ENCODE peak calls at places on chromosomes 13 and 19, in five cellular contexts. One of them, this sample, is unnamed.

GRCh38 chr13:31131470-31131961 is 30.2 kb downstream of the HSPH1 start:
- DNase-seq in IMR-90: no peak
- DNase-seq in A549: no peak
- DNase-seq in K562: no peak
- DNase-seq in GM12878: no peak
- DNase-seq in this sample: no peak

GRCh38 chr13:105991622-105992254 is 543.7 kb downstream of the EFNB2 start:
- DNase-seq in IMR-90: peak
- DNase-seq in A549: no peak
- DNase-seq in K562: no peak
- DNase-seq in GM12878: no peak
- DNase-seq in this sample: no peak

GRCh38 chr19:44764975-44765948 is 12.4 kb upstream of the CBLC start:
- DNase-seq in IMR-90: no peak
- DNase-seq in A549: no peak
- DNase-seq in K562: no peak
- DNase-seq in GM12878: no peak
- DNase-seq in this sample: no peak

GRCh38 chr13:84686973-84687372 is 804.7 kb upstream of the SLITRK1 start:
- DNase-seq in IMR-90: no peak
- DNase-seq in A549: no peak
- DNase-seq in K562: no peak
- DNase-seq in GM12878: no peak
- DNase-seq in this sample: no peak

GRCh38 chr19:3479177-3479818 is 1.0 kb downstream of the SMIM24 start:
- DNase-seq in IMR-90: no peak
- DNase-seq in A549: no peak
- DNase-seq in K562: peak
- DNase-seq in GM12878: no peak
- DNase-seq in this sample: peak

GRCh38 chr19:54179921-54180452 is 7.0 kb upstream of the TMC4 start:
- DNase-seq in IMR-90: peak
- DNase-seq in A549: no peak
- DNase-seq in K562: peak
- DNase-seq in GM12878: no peak
- DNase-seq in this sample: peak

GRCh38 chr19:17326595-17326966 is 8.1 kb downstream of the ANO8 start:
- DNase-seq in IMR-90: no peak
- DNase-seq in A549: no peak
- DNase-seq in K562: no peak
- DNase-seq in GM12878: no peak
- DNase-seq in this sample: no peak

GRCh38 chr13:112807653-112808376 is 118.0 kb downstream of the ATP11A start:
- DNase-seq in IMR-90: no peak
- DNase-seq in A549: no peak
- DNase-seq in K562: no peak
- DNase-seq in GM12878: no peak
- DNase-seq in this sample: no peak

GRCh38 chr13:86591862-86592261 is 792.6 kb upstream of the SLITRK6 start:
- DNase-seq in IMR-90: peak
- DNase-seq in A549: no peak
- DNase-seq in K562: no peak
- DNase-seq in GM12878: no peak
- DNase-seq in this sample: no peak

GRCh38 chr13:75549262-75550158 is at the start of gene UCHL3:
- DNase-seq in IMR-90: peak
- DNase-seq in A549: peak
- DNase-seq in K562: peak
- DNase-seq in GM12878: peak
- DNase-seq in this sample: peak

GRCh38 chr13:113856716-113857065 is 7.2 kb downstream of the GAS6 start:
- DNase-seq in IMR-90: peak
- DNase-seq in A549: no peak
- DNase-seq in K562: no peak
- DNase-seq in GM12878: no peak
- DNase-seq in this sample: no peak

GRCh38 chr13:107842562-107843180 is 372.7 kb downstream of the LIG4 start:
- DNase-seq in IMR-90: peak
- DNase-seq in A549: no peak
- DNase-seq in K562: no peak
- DNase-seq in GM12878: no peak
- DNase-seq in this sample: no peak

GRCh38 chr19:6239401-6239844 is 40.4 kb downstream of the MLLT1 start:
- DNase-seq in IMR-90: peak
- DNase-seq in A549: no peak
- DNase-seq in K562: peak
- DNase-seq in GM12878: no peak
- DNase-seq in this sample: peak

GRCh38 chr13:100514788-100515409 is 73.7 kb downstream of the GGACT start:
- DNase-seq in IMR-90: peak
- DNase-seq in A549: peak
- DNase-seq in K562: peak
- DNase-seq in GM12878: peak
- DNase-seq in this sample: peak

GRCh38 chr13:72657379-72657778 is 70.0 kb downstream of the MZT1 start:
- DNase-seq in IMR-90: no peak
- DNase-seq in A549: no peak
- DNase-seq in K562: no peak
- DNase-seq in GM12878: no peak
- DNase-seq in this sample: no peak

GRCh38 chr13:21567714-21568113 is 36.3 kb downstream of the MICU2 start:
- DNase-seq in IMR-90: peak
- DNase-seq in A549: no peak
- DNase-seq in K562: peak
- DNase-seq in GM12878: no peak
- DNase-seq in this sample: no peak

GRCh38 chr19:17125728-17126677 is 50.4 kb downstream of the MYO9B start:
- DNase-seq in IMR-90: peak
- DNase-seq in A549: no peak
- DNase-seq in K562: no peak
- DNase-seq in GM12878: peak
- DNase-seq in this sample: peak

GRCh38 chr13:26246154-26246553 is 7.8 kb upstream of the CDK8 start:
- DNase-seq in IMR-90: peak
- DNase-seq in A549: no peak
- DNase-seq in K562: no peak
- DNase-seq in GM12878: no peak
- DNase-seq in this sample: no peak

GRCh38 chr19:51018745-51019543 is 565 bp downstream of the KLK10 start:
- DNase-seq in IMR-90: no peak
- DNase-seq in A549: no peak
- DNase-seq in K562: no peak
- DNase-seq in GM12878: no peak
- DNase-seq in this sample: no peak

GRCh38 chr13:28220166-28220565 is 81.8 kb downstream of the PAN3 start:
- DNase-seq in IMR-90: peak
- DNase-seq in A549: no peak
- DNase-seq in K562: no peak
- DNase-seq in GM12878: no peak
- DNase-seq in this sample: no peak

GRCh38 chr19:8610041-8610927 is at the start of gene ADAMTS10:
- DNase-seq in IMR-90: peak
- DNase-seq in A549: no peak
- DNase-seq in K562: peak
- DNase-seq in GM12878: no peak
- DNase-seq in this sample: peak

GRCh38 chr19:36151144-36152051 is 849 bp downstream of the COX7A1 start:
- DNase-seq in IMR-90: no peak
- DNase-seq in A549: no peak
- DNase-seq in K562: no peak
- DNase-seq in GM12878: no peak
- DNase-seq in this sample: no peak

GRCh38 chr13:101434486-101434885 is 18.0 kb upstream of the ITGBL1 start:
- DNase-seq in IMR-90: no peak
- DNase-seq in A549: no peak
- DNase-seq in K562: no peak
- DNase-seq in GM12878: no peak
- DNase-seq in this sample: no peak

GRCh38 chr13:66154981-66155380 is 1075.2 kb downstream of the PCDH9 start:
- DNase-seq in IMR-90: peak
- DNase-seq in A549: no peak
- DNase-seq in K562: no peak
- DNase-seq in GM12878: no peak
- DNase-seq in this sample: no peak

GRCh38 chr19:56661248-56661647 is 10.3 kb downstream of the ZNF835 start:
- DNase-seq in IMR-90: no peak
- DNase-seq in A549: no peak
- DNase-seq in K562: no peak
- DNase-seq in GM12878: no peak
- DNase-seq in this sample: no peak

GRCh38 chr19:16619456-16619855 is 8.5 kb downstream of the MED26 start:
- DNase-seq in IMR-90: no peak
- DNase-seq in A549: no peak
- DNase-seq in K562: no peak
- DNase-seq in GM12878: no peak
- DNase-seq in this sample: no peak

GRCh38 chr13:41675306-41675705 is 218.0 kb downstream of the RGCC start:
- DNase-seq in IMR-90: no peak
- DNase-seq in A549: no peak
- DNase-seq in K562: no peak
- DNase-seq in GM12878: no peak
- DNase-seq in this sample: no peak

GRCh38 chr13:32824671-32825070 is 191.6 kb upstream of the KL start:
- DNase-seq in IMR-90: peak
- DNase-seq in A549: peak
- DNase-seq in K562: no peak
- DNase-seq in GM12878: no peak
- DNase-seq in this sample: no peak

GRCh38 chr13:60369242-60369641 is 27.8 kb upstream of the TDRD3 start:
- DNase-seq in IMR-90: peak
- DNase-seq in A549: peak
- DNase-seq in K562: no peak
- DNase-seq in GM12878: no peak
- DNase-seq in this sample: peak

GRCh38 chr19:2282062-2282861 is at the start of gene PEAK3:
- DNase-seq in IMR-90: peak
- DNase-seq in A549: no peak
- DNase-seq in K562: peak
- DNase-seq in GM12878: no peak
- DNase-seq in this sample: peak
- TF ChIP-seq RCOR1 in IMR-90: no peak
- TF ChIP-seq RCOR1 in A549: no peak
- TF ChIP-seq RCOR1 in K562: no peak
- TF ChIP-seq RCOR1 in GM12878: no peak
- TF ChIP-seq RCOR1 in this sample: no peak

GRCh38 chr13:88000239-88000638 is 329.1 kb downstream of the SLITRK5 start:
- DNase-seq in IMR-90: peak
- DNase-seq in A549: no peak
- DNase-seq in K562: no peak
- DNase-seq in GM12878: no peak
- DNase-seq in this sample: no peak
- TF ChIP-seq RCOR1 in IMR-90: no peak
- TF ChIP-seq RCOR1 in A549: no peak
- TF ChIP-seq RCOR1 in K562: no peak
- TF ChIP-seq RCOR1 in GM12878: no peak
- TF ChIP-seq RCOR1 in this sample: no peak

DNA sequence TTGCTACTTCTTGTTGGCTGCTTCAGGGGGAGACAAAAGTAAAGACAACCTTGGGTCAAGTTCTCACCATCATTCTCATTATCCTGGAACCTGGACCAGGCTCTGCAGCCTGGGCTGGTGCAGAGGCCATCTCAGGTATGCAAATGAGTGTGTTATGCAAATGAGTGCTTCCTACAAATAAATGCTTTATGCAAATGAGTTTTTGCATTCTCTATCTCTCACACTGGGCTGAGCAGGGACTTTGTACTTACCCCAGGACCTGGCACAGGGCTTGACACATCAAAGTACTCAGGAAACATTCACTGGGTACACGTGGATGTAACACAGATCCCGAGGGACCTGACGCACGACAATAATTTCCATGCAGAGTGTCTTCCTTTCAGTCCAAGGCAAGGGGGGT is 103.0 kb downstream of the DNAJC15 start:
- DNase-seq in IMR-90: no peak
- DNase-seq in A549: no peak
- DNase-seq in K562: no peak
- DNase-seq in GM12878: no peak
- DNase-seq in this sample: no peak
- TF ChIP-seq RCOR1 in IMR-90: no peak
- TF ChIP-seq RCOR1 in A549: no peak
- TF ChIP-seq RCOR1 in K562: no peak
- TF ChIP-seq RCOR1 in GM12878: no peak
- TF ChIP-seq RCOR1 in this sample: no peak

GRCh38 chr13:98239156-98240076 is 62.3 kb upstream of the RNF113B start:
- DNase-seq in IMR-90: no peak
- DNase-seq in A549: no peak
- DNase-seq in K562: no peak
- DNase-seq in GM12878: no peak
- DNase-seq in this sample: no peak
- TF ChIP-seq RCOR1 in IMR-90: no peak
- TF ChIP-seq RCOR1 in A549: no peak
- TF ChIP-seq RCOR1 in K562: no peak
- TF ChIP-seq RCOR1 in GM12878: no peak
- TF ChIP-seq RCOR1 in this sample: no peak

GRCh38 chr19:7561229-7561806 is 25.8 kb downstream of the PNPLA6 start:
- DNase-seq in IMR-90: no peak
- DNase-seq in A549: no peak
- DNase-seq in K562: no peak
- DNase-seq in GM12878: no peak
- DNase-seq in this sample: no peak
- TF ChIP-seq RCOR1 in IMR-90: no peak
- TF ChIP-seq RCOR1 in A549: no peak
- TF ChIP-seq RCOR1 in K562: no peak
- TF ChIP-seq RCOR1 in GM12878: no peak
- TF ChIP-seq RCOR1 in this sample: no peak

DNA sequence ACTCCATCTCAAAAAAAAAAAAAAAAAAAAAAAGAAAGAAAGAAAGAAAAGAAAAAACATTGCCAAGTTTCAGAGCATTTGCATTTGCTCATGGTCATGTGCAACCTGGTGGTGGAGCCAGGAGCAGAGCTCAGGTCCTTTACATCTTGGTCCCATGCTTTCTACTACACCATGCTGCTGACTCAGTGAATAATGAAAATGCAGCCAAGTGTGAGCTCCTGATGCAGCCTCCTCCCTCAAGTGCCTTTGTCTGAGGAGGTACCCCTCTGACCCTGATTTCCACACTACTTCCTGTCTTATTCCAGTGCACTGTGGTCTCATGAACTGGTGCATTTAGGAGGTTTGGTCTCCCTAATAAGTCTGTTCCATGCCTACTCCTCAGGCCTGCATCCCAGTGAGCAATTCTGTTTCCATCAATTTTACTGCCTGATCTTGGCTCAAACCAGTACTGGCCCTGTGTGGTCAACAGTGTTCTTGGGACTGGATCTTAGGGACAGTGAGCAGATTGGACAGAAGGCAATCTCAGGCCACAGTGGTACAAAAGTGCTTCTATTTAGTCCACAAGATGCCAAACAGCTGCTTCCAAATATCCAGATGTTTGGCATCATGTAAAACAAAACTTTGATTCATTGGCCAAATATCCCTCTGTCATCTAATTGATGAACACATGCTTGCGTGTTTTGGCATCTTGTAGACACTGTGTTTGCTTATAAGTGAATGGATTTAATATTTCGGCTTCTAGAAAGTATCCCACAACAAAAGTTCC is 28.8 kb upstream of the LRCH1 start:
- DNase-seq in IMR-90: no peak
- DNase-seq in A549: no peak
- DNase-seq in K562: no peak
- DNase-seq in GM12878: no peak
- DNase-seq in this sample: no peak
- TF ChIP-seq RCOR1 in IMR-90: no peak
- TF ChIP-seq RCOR1 in A549: no peak
- TF ChIP-seq RCOR1 in K562: no peak
- TF ChIP-seq RCOR1 in GM12878: no peak
- TF ChIP-seq RCOR1 in this sample: no peak